ENCODE peak calls at places on chromosome 19, in five cellular contexts. X, O, I, Z and P are unnamed samples.
A peak's percentile ranks its signal among the peaks of the same experiment; 100 is the strongest.

GRCh38 chr19:58332697-58333096 is 5.9 kb downstream of the ZSCAN22 start:
- DNase-seq in O (no peak), I (no peak), Z (no peak), X (no peak), P (no peak)

GRCh38 chr19:17946965-17947784 is 14.4 kb downstream of the CCDC124 start:
- DNase-seq in I (no peak), X (no peak), Z (no peak), O (no peak), P (no peak)

GRCh38 chr19:40663712-40664692 is 26.4 kb downstream of the NUMBL start:
- DNase-seq in X (no peak), Z (no peak), O (no peak), I (peak; percentile 18), P (no peak)

GRCh38 chr19:38555200-38555599 is 62.6 kb downstream of the MAP4K1 start:
- DNase-seq in O (no peak), Z (no peak), X (no peak), I (no peak), P (no peak)

GRCh38 chr19:34274827-34275625 is 20.7 kb downstream of the GARRE1 start:
- DNase-seq in O (no peak), X (no peak), I (no peak), Z (no peak), P (no peak)

GRCh38 chr19:54252845-54253244 is 4.2 kb downstream of the LILRB5 start:
- DNase-seq in I (no peak), O (no peak), X (no peak), Z (no peak), P (peak; percentile 29)

GRCh38 chr19:2726904-2727639 is 5.9 kb upstream of the DIRAS1 start:
- DNase-seq in I (peak; percentile 19), O (no peak), Z (no peak), X (no peak), P (no peak)

GRCh38 chr19:23718802-23719201 is 31.8 kb upstream of the ZNF675 start:
- DNase-seq in O (no peak), I (no peak), X (no peak), Z (no peak), P (no peak)

GRCh38 chr19:47437500-47437899 is 18.2 kb upstream of the MEIS3 start:
- DNase-seq in X (no peak), Z (no peak), O (no peak), I (peak; percentile 14), P (no peak)

GRCh38 chr19:42350417-42350816 is 25.0 kb downstream of the MEGF8 start:
- DNase-seq in O (no peak), I (no peak), Z (no peak), X (no peak), P (no peak)

GRCh38 chr19:8204961-8205360 is 4.2 kb upstream of the CERS4 start:
- DNase-seq in X (no peak), I (no peak), O (no peak), Z (no peak), P (no peak)